ENCODE peak calls at places on chromosome 1, in nine cellular contexts. U, O, I, W, J, E, L, C and D are unnamed samples.

GRCh38 chr1:21932127-21932526 is 5.0 kb downstream of the HSPG2 start:
- DNase-seq in U (peak; percentile 84), O (no peak), I (peak; percentile 4), W (no peak), J (no peak), E (no peak), L (no peak), C (no peak), D (peak; percentile 74)

GRCh38 chr1:1539310-1540014 is 962 bp downstream of the TMEM240 start:
- DNase-seq in U (peak; percentile 46), O (peak; percentile 71), I (no peak), W (no peak), J (no peak), E (peak; percentile 87), L (no peak), C (no peak), D (no peak)

GRCh38 chr1:91891969-91892368 is 6.0 kb upstream of the TGFBR3 start:
- DNase-seq in U (no peak), O (no peak), I (no peak), W (no peak), J (no peak), E (no peak), L (no peak), C (no peak), D (no peak)

GRCh38 chr1:155309423-155310021 is 856 bp downstream of the FDPS start:
- DNase-seq in U (peak; percentile 63), O (no peak), I (peak; percentile 79), W (no peak), J (no peak), E (peak; percentile 88), L (peak; percentile 32), C (no peak), D (no peak)

GRCh38 chr1:233215135-233215722 is 80.3 kb downstream of the PCNX2 start:
- DNase-seq in U (no peak), O (no peak), I (no peak), W (no peak), J (no peak), E (no peak), L (no peak), C (no peak), D (no peak)

GRCh38 chr1:239733995-239734394 is 347.6 kb downstream of the CHRM3 start:
- DNase-seq in U (no peak), O (no peak), I (no peak), W (no peak), J (no peak), E (no peak), L (no peak), C (no peak), D (no peak)

GRCh38 chr1:14912831-14913230 is 240.7 kb upstream of the TMEM51 start:
- DNase-seq in U (no peak), O (peak; percentile 17), I (no peak), W (no peak), J (no peak), E (no peak), L (no peak), C (no peak), D (no peak)

GRCh38 chr1:171139890-171140289 is 45.2 kb upstream of the FMO2 start:
- DNase-seq in U (no peak), O (no peak), I (no peak), W (no peak), J (no peak), E (no peak), L (no peak), C (no peak), D (no peak)

GRCh38 chr1:33396188-33397124 is 34.4 kb downstream of the PHC2 start:
- DNase-seq in U (no peak), O (no peak), I (no peak), W (no peak), J (no peak), E (no peak), L (no peak), C (no peak), D (no peak)

GRCh38 chr1:2494323-2494693 is 18.2 kb downstream of the PLCH2 start:
- DNase-seq in U (peak; percentile 76), O (no peak), I (no peak), W (no peak), J (peak; percentile 14), E (no peak), L (peak; percentile 43), C (no peak), D (peak; percentile 63)

GRCh38 chr1:198273901-198274300 is 117.1 kb downstream of the NEK7 start:
- DNase-seq in U (no peak), O (no peak), I (no peak), W (no peak), J (no peak), E (no peak), L (no peak), C (no peak), D (no peak)

GRCh38 chr1:236086537-236086936 is 21.6 kb upstream of the NID1 start:
- DNase-seq in U (no peak), O (no peak), I (no peak), W (no peak), J (no peak), E (no peak), L (no peak), C (no peak), D (no peak)

GRCh38 chr1:236089046-236089773 is 24.3 kb upstream of the NID1 start:
- DNase-seq in U (no peak), O (no peak), I (no peak), W (no peak), J (no peak), E (no peak), L (no peak), C (no peak), D (no peak)

GRCh38 chr1:236092899-236093298 is 28.0 kb upstream of the NID1 start:
- DNase-seq in U (no peak), O (no peak), I (no peak), W (no peak), J (no peak), E (no peak), L (no peak), C (no peak), D (no peak)

GRCh38 chr1:236091933-236092318 is 27.0 kb upstream of the NID1 start:
- DNase-seq in U (no peak), O (no peak), I (no peak), W (no peak), J (no peak), E (no peak), L (no peak), C (no peak), D (no peak)

GRCh38 chr1:236090741-236091147 is 25.9 kb upstream of the NID1 start:
- DNase-seq in U (no peak), O (no peak), I (no peak), W (no peak), J (no peak), E (no peak), L (no peak), C (no peak), D (no peak)
- H3K4me3 ChIP-seq in U (no peak overlapping the region), O (no peak overlapping the region), I (no peak overlapping the region), W (no peak overlapping the region), J (no peak overlapping the region), E (no peak overlapping the region), L (no peak overlapping the region), C (no peak overlapping the region), D (no peak overlapping the region)

GRCh38 chr1:208778417-208778816 is 534.2 kb upstream of the PLXNA2 start:
- DNase-seq in U (no peak), O (no peak), I (no peak), W (no peak), J (no peak), E (no peak), L (no peak), C (no peak), D (no peak)

GRCh38 chr1:208785629-208786028 is 541.4 kb upstream of the PLXNA2 start:
- DNase-seq in U (no peak), O (no peak), I (no peak), W (no peak), J (no peak), E (no peak), L (no peak), C (no peak), D (no peak)

GRCh38 chr1:208782186-208782585 is 538.0 kb upstream of the PLXNA2 start:
- DNase-seq in U (no peak), O (no peak), I (no peak), W (no peak), J (no peak), E (no peak), L (no peak), C (no peak), D (no peak)

GRCh38 chr1:208775841-208776240 is 531.7 kb upstream of the PLXNA2 start:
- DNase-seq in U (no peak), O (no peak), I (no peak), W (no peak), J (no peak), E (no peak), L (no peak), C (no peak), D (no peak)

DNA sequence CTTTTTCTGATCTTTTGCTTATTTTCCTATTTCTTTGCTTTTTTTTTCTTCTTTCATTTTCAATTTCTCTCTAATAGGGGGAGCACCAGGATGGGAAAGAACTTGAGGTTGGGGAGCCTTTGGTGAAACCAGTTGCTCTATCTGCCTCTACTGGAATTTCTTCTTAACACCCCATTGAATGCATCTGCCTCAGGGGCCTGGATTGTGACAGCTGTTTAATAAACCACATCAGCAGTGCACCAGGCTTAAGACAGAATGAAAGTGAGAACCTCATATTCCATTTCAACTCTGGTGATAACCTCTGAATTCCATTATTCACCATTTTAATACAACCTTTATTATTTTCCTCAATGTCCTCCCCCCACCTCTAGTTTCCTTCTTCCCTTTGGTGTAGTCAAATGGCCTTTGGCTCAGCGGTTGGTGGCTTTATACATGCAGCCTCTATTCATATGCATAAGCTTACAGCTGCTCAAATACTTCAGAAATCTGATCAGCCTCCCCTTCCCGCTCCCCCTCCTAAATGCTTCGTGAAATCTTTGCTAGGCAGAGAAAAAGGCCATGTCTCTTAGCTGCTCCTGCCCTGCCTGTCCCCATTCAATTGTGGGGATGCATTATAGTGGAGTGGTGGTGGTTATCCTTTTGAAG is 537.3 kb upstream of the PLXNA2 start:
- DNase-seq in U (no peak), O (no peak), I (no peak), W (no peak), J (no peak), E (no peak), L (no peak), C (no peak), D (peak; percentile 8)
- H3K4me3 ChIP-seq in U (no peak overlapping the region), O (no peak overlapping the region), I (no peak overlapping the region), W (no peak overlapping the region), J (no peak overlapping the region), E (no peak overlapping the region), L (no peak overlapping the region), C (no peak overlapping the region), D (no peak overlapping the region)

DNA sequence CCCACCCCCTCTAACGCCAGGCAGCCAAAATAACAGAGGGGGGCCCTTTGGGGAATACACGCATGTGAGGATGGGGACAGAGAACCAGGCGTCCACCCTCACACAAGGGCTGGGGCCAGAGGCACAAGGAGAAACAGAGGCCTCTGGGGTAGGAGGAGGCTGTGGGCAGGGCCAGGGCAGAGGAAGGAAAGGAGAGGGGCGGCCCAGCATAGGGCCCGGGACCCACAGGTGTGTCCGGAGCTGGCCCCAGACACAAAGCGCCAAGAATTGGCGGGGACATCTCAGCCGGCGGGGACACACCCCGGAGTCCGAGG is 6.7 kb downstream of the PLEKHG5 start:
- DNase-seq in U (no peak), O (no peak), I (no peak), W (no peak), J (no peak), E (no peak), L (no peak), C (no peak), D (no peak)
- H3K4me3 ChIP-seq in U (peak overlapping the region; percentile 20), O (peak overlapping the region; percentile 61), I (no peak overlapping the region), W (peak overlapping the region; percentile 53), J (peak overlapping the region; percentile 56), E (peak overlapping the region; percentile 32), L (no peak overlapping the region), C (peak overlapping the region; percentile 24), D (peak overlapping the region; percentile 67)

GRCh38 chr1:20142001-20142710 is 3.0 kb downstream of the PLA2G2F start:
- DNase-seq in U (no peak), O (no peak), I (no peak), W (no peak), J (no peak), E (no peak), L (no peak), C (no peak), D (no peak)
- H3K4me3 ChIP-seq in U (no peak overlapping the region), O (no peak overlapping the region), I (no peak overlapping the region), W (no peak overlapping the region), J (no peak overlapping the region), E (no peak overlapping the region), L (no peak overlapping the region), C (no peak overlapping the region), D (no peak overlapping the region)